ENCODE peak calls at places on chromosomes 3 and 15, in nine cellular contexts. F is Peyer's patch; O is fibroblast of lung; D is ovary; Y is effector memory CD4-positive, alpha-beta T cell; Z is breast epithelium; P is lower lobe of right lung; E is cardiac muscle cell; R is hepatocyte. H is an unnamed sample.

GRCh38 chr15:83605595-83605994 is 48.3 kb upstream of the ADAMTSL3 start:
- DNase-seq in F (no peak), O (peak; percentile 2), D (no peak), Y (no peak), Z (no peak), P (no peak), E (no peak), R (no peak), H (no peak)

GRCh38 chr3:43641306-43642114 is 19.7 kb upstream of the ANO10 start:
- DNase-seq in F (no peak), O (peak; percentile 71), D (no peak), Y (no peak), Z (no peak), P (no peak), E (no peak), R (no peak), H (no peak)

GRCh38 chr15:67660446-67660845 is 117.9 kb downstream of the MAP2K5 start:
- DNase-seq in F (no peak), O (no peak), D (no peak), Y (no peak), Z (no peak), P (no peak), E (no peak), R (no peak), H (no peak)

GRCh38 chr3:127735767-127736693 is 63.3 kb downstream of the ABTB1 start:
- DNase-seq in F (peak; percentile 57), O (peak; percentile 82), D (peak; percentile 26), Y (no peak), Z (no peak), P (no peak), E (peak; percentile 78), R (peak; percentile 68), H (no peak)

GRCh38 chr3:58085616-58086015 is 77.4 kb downstream of the FLNB start:
- DNase-seq in F (no peak), O (no peak), D (no peak), Y (no peak), Z (no peak), P (no peak), E (no peak), R (no peak), H (peak; percentile 29)

GRCh38 chr15:74206801-74207281 is 4.3 kb upstream of the STRA6 start:
- DNase-seq in F (no peak), O (no peak), D (no peak), Y (no peak), Z (no peak), P (no peak), E (peak; percentile 51), R (peak; percentile 42), H (no peak)

GRCh38 chr15:98650871-98651481 is 2.6 kb downstream of the IGF1R start:
- DNase-seq in F (peak; percentile 53), O (peak; percentile 51), D (peak; percentile 60), Y (no peak), Z (peak; percentile 48), P (no peak), E (peak; percentile 40), R (peak; percentile 43), H (peak; percentile 11)

GRCh38 chr3:100992086-100993033 is 861 bp downstream of the ABI3BP start:
- DNase-seq in F (peak; percentile 56), O (peak; percentile 68), D (peak; percentile 23), Y (no peak), Z (no peak), P (no peak), E (peak; percentile 65), R (peak; percentile 49), H (no peak)

GRCh38 chr3:97958396-97958795 is 13.8 kb downstream of the RIOX2 start:
- DNase-seq in F (no peak), O (no peak), D (no peak), Y (no peak), Z (no peak), P (no peak), E (peak; percentile 48), R (no peak), H (no peak)

GRCh38 chr3:17941766-17942165 is 199.3 kb upstream of the TBC1D5 start:
- DNase-seq in F (no peak), O (no peak), D (no peak), Y (no peak), Z (no peak), P (no peak), E (no peak), R (no peak), H (no peak)

GRCh38 chr15:70257573-70258220 is 160.0 kb upstream of the TLE3 start:
- DNase-seq in F (peak; percentile 64), O (no peak), D (no peak), Y (no peak), Z (no peak), P (peak; percentile 73), E (no peak), R (no peak), H (no peak)

GRCh38 chr3:65575376-65575840 is 463.3 kb downstream of the MAGI1 start:
- DNase-seq in F (no peak), O (peak; percentile 96), D (no peak), Y (no peak), Z (no peak), P (no peak), E (peak; percentile 64), R (no peak), H (no peak)

GRCh38 chr3:153901991-153902390 is 219.2 kb upstream of the ARHGEF26 start:
- DNase-seq in F (no peak), O (no peak), D (no peak), Y (no peak), Z (no peak), P (no peak), E (no peak), R (no peak), H (no peak)

GRCh38 chr15:54816406-54816805 is 380.3 kb downstream of the RSL24D1 start:
- DNase-seq in F (no peak), O (no peak), D (no peak), Y (no peak), Z (no peak), P (no peak), E (no peak), R (no peak), H (no peak)

GRCh38 chr3:152968388-152969024 is 133.6 kb downstream of the P2RY1 start:
- DNase-seq in F (no peak), O (peak; percentile 64), D (no peak), Y (no peak), Z (no peak), P (no peak), E (peak; percentile 51), R (no peak), H (no peak)

GRCh38 chr15:69415381-69415780 is 1.2 kb downstream of the KIF23 start:
- DNase-seq in F (no peak), O (peak; percentile 43), D (no peak), Y (no peak), Z (no peak), P (no peak), E (peak; percentile 47), R (no peak), H (no peak)

GRCh38 chr3:195571361-195571760 is 12.4 kb downstream of the APOD start:
- DNase-seq in F (no peak), O (no peak), D (no peak), Y (no peak), Z (no peak), P (no peak), E (no peak), R (no peak), H (no peak)

GRCh38 chr3:186642014-186642413 is 1.8 kb downstream of the FETUB start:
- DNase-seq in F (no peak), O (no peak), D (no peak), Y (no peak), Z (no peak), P (no peak), E (no peak), R (no peak), H (no peak)

GRCh38 chr15:56042982-56043980 is 49.9 kb upstream of the NEDD4 start:
- DNase-seq in F (no peak), O (no peak), D (no peak), Y (peak; percentile 57), Z (no peak), P (no peak), E (no peak), R (no peak), H (peak; percentile 83)

GRCh38 chr3:159877924-159878323 is 110.7 kb upstream of the IL12A start:
- DNase-seq in F (no peak), O (no peak), D (no peak), Y (no peak), Z (no peak), P (no peak), E (no peak), R (no peak), H (no peak)

GRCh38 chr3:46678280-46678679 is 15.2 kb downstream of the ALS2CL start:
- DNase-seq in F (no peak), O (no peak), D (no peak), Y (no peak), Z (no peak), P (no peak), E (no peak), R (no peak), H (no peak)

GRCh38 chr3:9398715-9399708 is 1.6 kb downstream of the SETD5 start:
- DNase-seq in F (no peak), O (peak; percentile 63), D (no peak), Y (peak; percentile 17), Z (no peak), P (no peak), E (peak; percentile 51), R (peak; percentile 60), H (peak; percentile 42)

DNA sequence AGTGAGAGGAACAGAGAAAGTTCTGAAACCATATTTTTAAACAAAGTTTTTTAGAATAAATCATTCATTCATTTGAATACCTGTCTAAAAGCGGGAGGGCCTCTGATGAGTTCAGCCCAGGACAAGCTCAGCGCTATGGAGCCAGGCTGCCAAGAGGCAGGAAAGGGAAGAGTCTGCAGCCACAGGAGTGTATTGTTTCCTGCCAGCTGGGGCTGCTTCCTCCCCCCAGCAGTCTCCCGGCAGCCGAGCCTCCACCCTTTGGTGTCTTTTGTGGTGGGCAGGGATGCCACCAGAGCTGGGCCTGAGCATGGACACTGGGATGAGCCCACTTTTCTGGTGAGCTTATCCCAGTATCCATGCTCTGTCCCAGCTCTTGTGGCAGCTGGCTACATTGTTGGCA is 199.5 kb upstream of the TPRG1 start:
- DNase-seq in F (no peak), O (no peak), D (no peak), Y (no peak), Z (no peak), P (no peak), E (no peak), R (no peak), H (no peak)
- H3K4me3 ChIP-seq in F (no peak overlapping the region), O (no peak overlapping the region), D (no peak overlapping the region), Y (no peak overlapping the region), Z (no peak overlapping the region), P (no peak overlapping the region), E (no peak overlapping the region), R (no peak overlapping the region), H (no peak overlapping the region)

GRCh38 chr15:100923076-100923475 is 3.9 kb downstream of the LRRK1 start:
- DNase-seq in F (no peak), O (no peak), D (no peak), Y (no peak), Z (no peak), P (no peak), E (no peak), R (no peak), H (no peak)
- H3K36me3 ChIP-seq in F (peaks cover 7% of the 10 kb centered on the region), O (peaks cover 2% of the 10 kb centered on the region), D (no peaks in the 10 kb centered on the region), Y (no peaks in the 10 kb centered on the region), Z (no peaks in the 10 kb centered on the region), P (peaks cover 15% of the 10 kb centered on the region), E (no peaks in the 10 kb centered on the region), R (no peaks in the 10 kb centered on the region), H (no peaks in the 10 kb centered on the region)

GRCh38 chr3:23444386-23444785 is 241.3 kb downstream of the UBE2E2 start:
- DNase-seq in F (no peak), O (no peak), D (no peak), Y (no peak), Z (no peak), P (no peak), E (no peak), R (no peak), H (no peak)
- H3K4me1 ChIP-seq in F (no peaks in the 10 kb centered on the region), O (no peaks in the 10 kb centered on the region), D (peaks cover 2% of the 10 kb centered on the region), Y (no peaks in the 10 kb centered on the region), Z (no peaks in the 10 kb centered on the region), P (peaks cover 7% of the 10 kb centered on the region), E (peaks cover 13% of the 10 kb centered on the region), R (no peaks in the 10 kb centered on the region), H (no peaks in the 10 kb centered on the region)

GRCh38 chr3:102673271-102674115 is 238.7 kb downstream of the ZPLD1 start:
- DNase-seq in F (peak; percentile 77), O (peak; percentile 51), D (peak; percentile 52), Y (peak; percentile 15), Z (peak; percentile 20), P (peak; percentile 59), E (peak; percentile 69), R (peak; percentile 84), H (peak; percentile 42)
- H3K4me3 ChIP-seq in F (peak overlapping the region; percentile 17), O (peak overlapping the region; percentile 27), D (no peak overlapping the region), Y (no peak overlapping the region), Z (no peak overlapping the region), P (peak overlapping the region; percentile 29), E (peak overlapping the region; percentile 22), R (peak overlapping the region; percentile 39), H (no peak overlapping the region)

H was measured in CD4-positive, CD25-positive, alpha-beta regulatory T cell.